ENCODE peak calls at places on chromosomes 4 and X, in four cellular contexts. F is left ventricle myocardium inferior; E is stimulated activated naive CD8-positive, alpha-beta T cell treated with anti-CD3 and anti-CD28 coated beads, Interleukin-15, Interleukin-2, amounts not matched to agents 100 U/mL and 50 U/mL, for 24 hours; J is endothelial cell. G is an unnamed sample.

GRCh38 chr4:83390965-83391364 is 56.3 kb upstream of the HPSE start:
- DNase-seq in E (no peak), J (no peak), F (no peak), G (no peak)

GRCh38 chrX:47577424-47577823 is 4.8 kb upstream of the TIMP1 start:
- DNase-seq in J (no peak), F (no peak), E (no peak), G (no peak)

GRCh38 chr4:176921256-176921655 is 128.5 kb upstream of the VEGFC start:
- DNase-seq in E (no peak), J (no peak), F (no peak), G (peak; percentile 17)

GRCh38 chr4:18128241-18128640 is 106.7 kb upstream of the LCORL start:
- DNase-seq in F (no peak), E (no peak), J (no peak), G (no peak)

GRCh38 chr4:3255611-3256186 is 6.7 kb downstream of the MSANTD1 start:
- DNase-seq in J (no peak), E (no peak), F (peak; percentile 12), G (no peak)

GRCh38 chrX:139759637-139760036 is 51.7 kb upstream of the MCF2 start:
- DNase-seq in J (peak; percentile 12), F (no peak), E (no peak), G (peak; percentile 9)

GRCh38 chr4:1691737-1692373 is 7.7 kb upstream of the FAM53A start:
- DNase-seq in F (no peak), E (no peak), J (no peak), G (no peak)

GRCh38 chrX:46791927-46792825 is 33.3 kb upstream of the SLC9A7 start:
- DNase-seq in J (no peak), F (no peak), E (peak; percentile 13), G (peak; percentile 88)

GRCh38 chr4:5710962-5711478 is at the start of gene EVC:
- DNase-seq in F (peak; percentile 88), E (peak; percentile 22), J (peak; percentile 72), G (peak; percentile 76)

GRCh38 chr4:149896428-149896827 is 80.8 kb upstream of the IQCM start:
- DNase-seq in J (peak; percentile 23), F (peak; percentile 16), E (no peak), G (peak; percentile 26)

GRCh38 chr4:183637461-183637860 is 21.5 kb downstream of the RWDD4 start:
- DNase-seq in J (no peak), F (no peak), E (no peak), G (peak; percentile 12)

GRCh38 chrX:16212024-16212423 is 44.7 kb downstream of the MAGEB17 start:
- DNase-seq in J (no peak), E (no peak), F (no peak), G (peak; percentile 5)

GRCh38 chr4:168304744-168305459 is 13.7 kb downstream of the DDX60 start:
- DNase-seq in F (no peak), E (no peak), J (no peak), G (peak; percentile 21)

GRCh38 chr4:117412661-117413060 is 327.3 kb upstream of the TRAM1L1 start:
- DNase-seq in E (no peak), J (no peak), F (no peak), G (no peak)

GRCh38 chr4:17188035-17188967 is 289.9 kb upstream of the LDB2 start:
- DNase-seq in J (no peak), F (no peak), E (no peak), G (no peak)

GRCh38 chr4:44016582-44017421 is 431.8 kb downstream of the KCTD8 start:
- DNase-seq in J (no peak), F (no peak), E (no peak), G (no peak)

GRCh38 chr4:25098964-25099843 is 61.0 kb downstream of the SEPSECS start:
- DNase-seq in J (no peak), E (no peak), F (peak; percentile 90), G (no peak)

GRCh38 chr4:52588097-52588496 is 71.0 kb downstream of the USP46 start:
- DNase-seq in F (peak; percentile 21), E (peak; percentile 19), J (peak; percentile 53), G (peak; percentile 66)

GRCh38 chr4:26331380-26331945 is 10.6 kb downstream of the RBPJ start:
- DNase-seq in J (no peak), E (no peak), F (no peak), G (no peak)

GRCh38 chr4:9932771-9933170 is 88.5 kb downstream of the SLC2A9 start:
- DNase-seq in F (no peak), J (no peak), E (no peak), G (peak; percentile 28)

GRCh38 chr4:52657630-52658501 is 1.2 kb downstream of the USP46 start:
- DNase-seq in J (peak; percentile 12), F (no peak), E (no peak), G (peak; percentile 55)

GRCh38 chr4:164579270-164579942 is 174.5 kb upstream of the SMIM31 start:
- DNase-seq in F (no peak), E (no peak), J (no peak), G (no peak)

GRCh38 chrX:32532282-32532681 is 679.1 kb downstream of the DMD start:
- DNase-seq in J (no peak), F (no peak), E (no peak), G (no peak)

GRCh38 chr4:183350317-183351071 is 28.3 kb upstream of the CLDN24 start:
- DNase-seq in F (no peak), J (no peak), E (no peak), G (no peak)

GRCh38 chrX:48489892-48490291 is 13.9 kb downstream of the FTSJ1 start:
- DNase-seq in J (no peak), F (no peak), E (no peak), G (no peak)

GRCh38 chr4:111773858-111774257 is 371.4 kb upstream of the FAM241A start:
- DNase-seq in J (no peak), E (no peak), F (no peak), G (peak; percentile 5)

GRCh38 chr4:101158136-101158485 is 189.2 kb downstream of the PPP3CA start:
- DNase-seq in E (no peak), J (no peak), F (no peak), G (no peak)

GRCh38 chr4:91734682-91735081 is 569.1 kb upstream of the GRID2 start:
- DNase-seq in J (no peak), F (no peak), E (no peak), G (no peak)

GRCh38 chrX:108347800-108348199 is 90.4 kb downstream of the COL4A6 start:
- DNase-seq in E (no peak), F (no peak), J (peak; percentile 25), G (peak; percentile 7)

GRCh38 chrX:148412006-148412405 is 88.4 kb upstream of the AFF2 start:
- DNase-seq in J (no peak), E (no peak), F (no peak), G (no peak)

GRCh38 chr4:98338761-98339438 is 77.7 kb downstream of the RAP1GDS1 start:
- DNase-seq in J (no peak), E (no peak), F (no peak), G (no peak)

GRCh38 chr4:24669751-24670150 is 85.4 kb upstream of the DHX15 start:
- DNase-seq in F (no peak), J (no peak), E (no peak), G (no peak)

GRCh38 chrX:134734343-134735001 is 76.2 kb upstream of the PLAC1 start:
- DNase-seq in J (no peak), F (no peak), E (no peak), G (peak; percentile 73)

GRCh38 chrX:116749943-116750342 is 287.2 kb upstream of the CT83 start:
- DNase-seq in F (no peak), E (no peak), J (no peak), G (no peak)

GRCh38 chrX:105502336-105502735 is 281.8 kb upstream of the TEX13A start:
- DNase-seq in J (no peak), F (no peak), E (no peak), G (no peak)

GRCh38 chr4:51866835-51867234 is 23.9 kb downstream of the DCUN1D4 start:
- DNase-seq in F (peak; percentile 22), E (no peak), J (no peak), G (no peak)

GRCh38 chrX:120514236-120514635 is 45.1 kb upstream of the LAMP2 start:
- DNase-seq in J (peak; percentile 2), F (no peak), E (no peak), G (no peak)

GRCh38 chrX:124433186-124433585 is 86.8 kb downstream of the SH2D1A start:
- DNase-seq in J (no peak), E (no peak), F (no peak), G (no peak)

GRCh38 chrX:114508836-114509235 is 75.0 kb upstream of the HTR2C start:
- DNase-seq in J (no peak), E (no peak), F (no peak), G (no peak)

GRCh38 chrX:114997779-114998178 is 19.6 kb downstream of the IL13RA2 start:
- DNase-seq in J (no peak), E (no peak), F (no peak), G (no peak)